ENCODE peak calls at places on chromosomes 4 and X, in five cellular contexts. T is choroid plexus epithelial cell, V is right lobe of liver, Q is RWPE1, O is lower lobe of right lung. M is an unnamed sample.

GRCh38 chr4:152095701-152096070 is 334.9 kb upstream of the GATB start:
- DNase-seq in T (no peak), Q (no peak), O (no peak), V (no peak), M (peak; percentile 46)

GRCh38 chr4:134934036-134934806 is 732.6 kb upstream of the PABPC4L start:
- DNase-seq in V (no peak), Q (no peak), O (no peak), T (no peak), M (no peak)

GRCh38 chr4:186948361-186949291 is 225.0 kb upstream of the FAT1 start:
- DNase-seq in Q (no peak), T (peak; percentile 54), V (no peak), O (no peak), M (peak; percentile 25)

GRCh38 chr4:55499495-55499894 is 47.2 kb downstream of the CLOCK start:
- DNase-seq in Q (no peak), O (no peak), T (no peak), V (no peak), M (no peak)

GRCh38 chrX:110082156-110082555 is 79.2 kb downstream of the TMEM164 start:
- DNase-seq in O (no peak), Q (peak; percentile 11), V (no peak), T (peak; percentile 91), M (peak; percentile 67)

GRCh38 chr4:183936574-183937335 is 31.6 kb downstream of the STOX2 start:
- DNase-seq in T (no peak), Q (peak; percentile 15), V (no peak), O (no peak), M (no peak)

GRCh38 chr4:159363376-159363775 is 260.5 kb downstream of the RAPGEF2 start:
- DNase-seq in Q (no peak), V (no peak), T (no peak), O (no peak), M (no peak)

GRCh38 chrX:132119821-132120220 is 8.0 kb downstream of the FRMD7 start:
- DNase-seq in T (no peak), V (no peak), Q (no peak), O (no peak), M (peak; percentile 34)

GRCh38 chr4:27524224-27524623 is 663.6 kb downstream of the STIM2 start:
- DNase-seq in O (no peak), V (no peak), T (no peak), Q (no peak), M (no peak)

GRCh38 chr4:172998527-172999469 is 169.8 kb upstream of the GALNT7 start:
- DNase-seq in T (peak; percentile 82), Q (peak; percentile 49), V (no peak), O (no peak), M (peak; percentile 51)

GRCh38 chr4:102858828-102859464 is 9.8 kb upstream of the CISD2 start:
- DNase-seq in V (no peak), O (no peak), T (peak; percentile 4), Q (no peak), M (no peak)

GRCh38 chr4:154164931-154165839 is 326.4 kb downstream of the DCHS2 start:
- DNase-seq in T (peak; percentile 88), O (no peak), V (no peak), Q (peak; percentile 80), M (peak; percentile 66)

GRCh38 chr4:151672996-151673395 is 87.8 kb downstream of the GATB start:
- DNase-seq in Q (no peak), V (no peak), T (no peak), O (no peak), M (no peak)

GRCh38 chrX:68703849-68704248 is 56.4 kb downstream of the STARD8 start:
- DNase-seq in T (no peak), Q (no peak), O (no peak), V (no peak), M (no peak)

GRCh38 chrX:33298622-33299021 is 87.3 kb upstream of the DMD start:
- DNase-seq in O (no peak), T (no peak), V (no peak), Q (no peak), M (no peak)

GRCh38 chr4:184386271-184386781 is 88.0 kb downstream of the IRF2 start:
- DNase-seq in Q (no peak), O (no peak), T (no peak), V (peak; percentile 40), M (no peak)

GRCh38 chr4:144014808-144015207 is 4.4 kb downstream of the GYPB start:
- DNase-seq in Q (no peak), O (no peak), V (no peak), T (no peak), M (no peak)

GRCh38 chrX:153612413-153612812 is 13.5 kb upstream of the CCNQ start:
- DNase-seq in Q (no peak), T (no peak), O (no peak), V (peak; percentile 15), M (no peak)

GRCh38 chr4:10942166-10942565 is 257.6 kb upstream of the CLNK start:
- DNase-seq in T (no peak), O (no peak), V (no peak), Q (no peak), M (no peak)

GRCh38 chrX:17595456-17596035 is 141.7 kb upstream of the SCML1 start:
- DNase-seq in O (no peak), V (no peak), T (peak; percentile 44), Q (peak; percentile 52), M (peak; percentile 85)

DNA sequence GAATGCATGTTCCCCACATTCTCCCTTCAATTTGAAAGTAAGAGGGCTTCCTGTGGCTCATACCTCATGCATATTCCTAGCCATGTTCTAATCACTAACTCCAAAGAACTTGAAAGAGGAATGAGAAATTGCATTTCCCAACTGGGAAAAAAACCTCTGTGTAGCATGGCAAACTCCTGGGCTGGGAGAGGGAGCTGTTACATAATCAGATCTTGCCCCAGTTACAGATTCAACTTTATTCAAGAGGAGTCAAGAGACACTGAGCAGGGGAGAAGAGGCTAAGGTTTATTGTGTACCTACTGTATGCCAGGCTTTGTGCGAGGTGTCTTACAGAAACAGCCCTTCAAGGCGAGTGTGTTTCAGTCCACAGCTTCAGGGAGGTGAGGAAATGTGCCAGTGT is 90.1 kb downstream of the SLC2A9 start:
- DNase-seq in Q (no peak), O (no peak), T (no peak), V (no peak), M (no peak)
- TF ChIP-seq CTCF in Q (no peak), O (no peak), T (no peak), V (no peak), M (no peak)

GRCh38 chr4:87112063-87112462 is 108.4 kb downstream of the KLHL8 start:
- DNase-seq in O (no peak), T (peak; percentile 43), V (no peak), Q (no peak), M (no peak)

GRCh38 chr4:87117051-87117729 is 103.2 kb downstream of the KLHL8 start:
- DNase-seq in V (no peak), T (no peak), Q (no peak), O (no peak), M (no peak)

GRCh38 chr4:87116230-87116629 is 104.2 kb downstream of the KLHL8 start:
- DNase-seq in V (no peak), T (peak; percentile 74), O (no peak), Q (no peak), M (no peak)

GRCh38 chr4:87117730-87118075 is 102.7 kb downstream of the KLHL8 start:
- DNase-seq in T (no peak), Q (no peak), O (no peak), V (no peak), M (no peak)

GRCh38 chr4:87114245-87115062 is 106.0 kb downstream of the KLHL8 start:
- DNase-seq in T (no peak), V (no peak), Q (no peak), O (no peak), M (no peak)
- TF ChIP-seq CTCF in T (peak; percentile 14), V (no peak), Q (no peak), O (no peak), M (peak; percentile 14)

GRCh38 chrX:15849555-15849954 is 5.1 kb downstream of the AP1S2 start:
- DNase-seq in O (no peak), V (no peak), T (peak; percentile 27), Q (no peak), M (peak; percentile 35)
- TF ChIP-seq CTCF in O (peak; percentile 19), V (no peak), T (peak; percentile 43), Q (no peak), M (peak; percentile 58)

DNA sequence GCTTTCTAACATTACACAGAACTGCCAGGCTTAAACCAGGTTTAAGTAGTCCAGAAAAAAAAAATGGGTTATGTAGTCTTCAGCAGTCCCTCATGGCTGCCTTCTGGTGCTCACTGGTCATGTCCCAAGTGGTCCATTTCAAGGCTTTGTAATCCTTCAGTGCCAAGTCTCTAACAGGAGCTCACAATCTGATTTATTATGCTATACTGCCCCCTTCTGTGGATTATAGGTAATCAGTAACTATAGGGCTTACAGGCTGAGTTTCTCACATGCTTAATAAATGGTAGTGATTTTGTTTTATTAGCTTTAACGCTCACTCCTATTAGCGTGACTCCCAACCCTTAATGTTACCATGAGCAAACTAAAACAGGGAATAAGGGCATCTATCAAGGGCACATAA is 92.5 kb upstream of the EDA2R start:
- DNase-seq in Q (no peak), T (peak; percentile 72), V (no peak), O (no peak), M (peak; percentile 34)
- TF ChIP-seq CTCF in Q (peak; percentile 25), T (peak; percentile 54), V (peak; percentile 48), O (peak; percentile 19), M (peak; percentile 42)